ENCODE peak calls at places on chromosomes 11 and 22, in four cellular contexts. V, M, L and R are unnamed samples.
A peak's percentile ranks its signal among the peaks of the same experiment; 100 is the strongest.

GRCh38 chr11:87878373-87878779 is 296.9 kb downstream of the RAB38 start:
- DNase-seq in M (peak; percentile 43), L (no peak), V (no peak), R (no peak)

GRCh38 chr11:83979593-83979992 is 693.4 kb upstream of the CCDC90B start:
- DNase-seq in V (no peak), L (no peak), M (no peak), R (no peak)

GRCh38 chr11:2142762-2143202 is 3.6 kb upstream of the IGF2 start:
- DNase-seq in M (no peak), L (no peak), V (no peak), R (peak; percentile 97)

GRCh38 chr22:41862530-41863266 is 29.8 kb downstream of the SREBF2 start:
- DNase-seq in M (no peak), V (peak; percentile 81), L (no peak), R (no peak)

GRCh38 chr11:119373917-119374631 is 7.4 kb downstream of the USP2 start:
- DNase-seq in V (no peak), M (peak; percentile 79), L (peak; percentile 55), R (no peak)

GRCh38 chr11:2582436-2582931 is 117.3 kb downstream of the KCNQ1OT1 start:
- DNase-seq in L (no peak), V (peak; percentile 60), M (no peak), R (no peak)

GRCh38 chr11:122979103-122979814 is 2.4 kb downstream of the BSX start:
- DNase-seq in M (no peak), V (no peak), L (no peak), R (no peak)

GRCh38 chr11:79139900-79140299 is 300.9 kb downstream of the TENM4 start:
- DNase-seq in V (no peak), L (no peak), M (no peak), R (no peak)

GRCh38 chr11:45933131-45933821 is 10.8 kb downstream of the LARGE2 start:
- DNase-seq in V (peak; percentile 86), M (no peak), L (peak; percentile 89), R (no peak)

GRCh38 chr22:20429254-20430100 is 8.1 kb downstream of the SCARF2 start:
- DNase-seq in M (no peak), L (no peak), V (peak; percentile 96), R (no peak)

GRCh38 chr11:27293500-27294417 is 69.3 kb downstream of the CCDC34 start:
- DNase-seq in L (no peak), M (no peak), V (no peak), R (no peak)

GRCh38 chr11:16511109-16511806 is 154.9 kb upstream of the SOX6 start:
- DNase-seq in L (no peak), V (no peak), M (no peak), R (no peak)

GRCh38 chr11:8336356-8337114 is 72.9 kb upstream of the LMO1 start:
- DNase-seq in V (no peak), M (no peak), L (no peak), R (no peak)

GRCh38 chr11:9251306-9251705 is 13.8 kb downstream of the DENND5A start:
- DNase-seq in V (no peak), L (no peak), M (no peak), R (no peak)

GRCh38 chr11:107929611-107930200 is 1.5 kb downstream of the RAB39A start:
- DNase-seq in M (no peak), V (no peak), L (no peak), R (no peak)

GRCh38 chr11:117232911-117233409 is 489 bp downstream of the RNF214 start:
- DNase-seq in M (peak; percentile 16), L (no peak), V (peak; percentile 90), R (no peak)

GRCh38 chr11:8354622-8355417 is 91.1 kb upstream of the LMO1 start:
- DNase-seq in M (no peak), L (no peak), V (peak; percentile 76), R (no peak)

GRCh38 chr11:45900916-45901617 is 6.0 kb downstream of the FREY1 start:
- DNase-seq in V (no peak), L (no peak), M (no peak), R (no peak)

GRCh38 chr11:35272391-35272821 is 133.4 kb downstream of the CD44 start:
- DNase-seq in V (no peak), M (no peak), L (no peak), R (no peak)

GRCh38 chr11:96075532-96075959 is 151.6 kb upstream of the MTMR2 start:
- DNase-seq in V (no peak), L (no peak), M (no peak), R (no peak)

GRCh38 chr11:102111011-102111786 is 952 bp downstream of the YAP1 start:
- DNase-seq in M (peak; percentile 77), L (peak; percentile 76), V (no peak), R (peak; percentile 26)

GRCh38 chr11:102112654-102112926 is 2.3 kb downstream of the YAP1 start:
- DNase-seq in L (no peak), V (no peak), M (no peak), R (no peak)

GRCh38 chr11:102111787-102112653 is 1.8 kb downstream of the YAP1 start:
- DNase-seq in V (no peak), L (peak; percentile 62), M (peak; percentile 93), R (peak; percentile 56)

GRCh38 chr11:102110761-102111010 is 439 bp downstream of the YAP1 start:
- DNase-seq in V (peak; percentile 81), L (no peak), M (no peak), R (no peak)

GRCh38 chr11:102109896-102110760 is at the start of gene YAP1:
- DNase-seq in V (peak; percentile 91), M (peak; percentile 89), L (peak; percentile 86), R (peak; percentile 42)
- TF ChIP-seq POLR2A in V (no peak), M (no peak), L (peak; percentile 75), R (peak; percentile 41)

GRCh38 chr11:72641900-72642814 is 32.1 kb downstream of the PDE2A start:
- DNase-seq in M (peak; percentile 33), L (peak; percentile 15), V (peak; percentile 85), R (peak; percentile 70)
- TF ChIP-seq POLR2A in M (no peak), L (peak; percentile 23), V (no peak), R (peak; percentile 5)

GRCh38 chr22:30356392-30357230 is at the start of the genes CCDC157 and SF3A1:
- DNase-seq in L (peak; percentile 85), M (peak; percentile 95), V (peak; percentile 98), R (peak; percentile 80)
- TF ChIP-seq POLR2A in L (peak; percentile 85), M (peak; percentile 94), V (peak; percentile 58), R (peak; percentile 88)

DNA sequence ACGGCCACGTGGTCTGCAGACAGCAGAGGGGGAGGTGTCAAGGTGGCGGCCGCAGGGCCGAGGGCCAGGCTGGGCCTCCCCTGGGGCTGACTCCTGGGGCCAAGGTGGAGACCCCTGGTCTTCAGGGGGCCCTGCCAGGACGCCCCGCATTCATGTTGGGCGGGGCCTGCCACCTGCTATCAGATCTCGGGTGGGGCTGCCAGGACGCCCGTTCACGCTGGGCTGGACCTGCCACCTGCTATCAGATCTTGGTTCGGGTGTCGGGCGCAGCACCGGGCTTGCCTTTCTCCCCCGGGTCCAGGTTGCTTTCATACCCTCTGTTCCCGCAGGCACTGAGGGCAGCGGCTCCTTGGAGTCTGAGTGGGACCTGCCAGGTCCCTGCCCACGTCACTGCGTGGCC is 16.1 kb upstream of the MAPK11 start:
- DNase-seq in V (no peak), L (no peak), M (no peak), R (no peak)
- TF ChIP-seq POLR2A in V (no peak), L (no peak), M (no peak), R (no peak)

DNA sequence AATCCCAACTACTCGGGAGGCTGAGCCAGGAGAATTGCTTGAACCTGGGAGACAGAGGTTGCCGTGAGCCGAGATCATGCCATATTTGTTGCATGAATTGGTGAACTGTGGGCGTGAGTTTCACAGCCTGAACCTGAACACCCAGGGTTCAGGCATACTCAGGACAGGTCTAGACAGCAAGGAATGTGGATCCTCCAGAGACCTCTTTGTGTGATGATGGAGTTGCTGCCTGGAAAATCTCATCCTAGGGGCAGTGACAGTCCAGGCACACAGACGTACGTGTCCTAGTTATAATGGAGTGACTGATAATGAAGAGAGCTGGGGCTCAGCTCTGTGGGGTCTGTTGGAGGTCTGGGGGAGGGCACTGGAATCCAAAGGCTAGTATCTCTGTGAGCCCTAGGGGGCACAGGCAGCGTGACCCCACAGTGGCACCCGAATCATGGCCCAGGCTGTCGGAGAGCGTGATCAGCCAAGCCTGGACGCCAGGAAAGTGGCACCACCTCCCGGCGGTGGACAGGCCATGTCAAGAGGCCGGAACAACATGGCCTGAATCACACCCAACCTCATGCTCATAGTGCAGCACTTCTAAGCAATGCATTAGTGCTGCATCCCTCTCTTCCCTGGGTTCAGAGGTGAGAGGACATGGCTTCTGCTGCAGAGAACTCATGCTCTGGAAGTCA is 31.7 kb downstream of the RIBC2 start:
- DNase-seq in M (no peak), V (no peak), L (no peak), R (no peak)
- TF ChIP-seq POLR2A in M (no peak), V (no peak), L (no peak), R (no peak)

GRCh38 chr11:60953781-60954180 is 1.8 kb upstream of the SLC15A3 start:
- DNase-seq in V (peak; percentile 74), L (no peak), M (peak; percentile 29), R (no peak)
- TF ChIP-seq POLR2A in V (no peak), L (no peak), M (no peak), R (no peak)

GRCh38 chr11:819129-819931 is 616 bp downstream of the PNPLA2 start:
- DNase-seq in L (peak; percentile 93), V (peak; percentile 98), M (peak; percentile 85), R (no peak)
- TF ChIP-seq POLR2A in L (peak; percentile 95), V (peak; percentile 83), M (peak; percentile 98), R (peak; percentile 81)